ENCODE peak calls at places on chromosomes 11 and 22, in seven cellular contexts. B is brain microvascular endothelial cell; H is neural crest cell; F is activated gamma-delta T cell treated with anti-CD3 and anti-CD28 coated beads, Interleukin-2, amount 50 U/mL, for 16 hours; G is NCI-H1417; E is endothelial cell; X is SJSA1. Y is an unnamed sample.

GRCh38 chr11:31955838-31956237 is 135.0 kb upstream of the RCN1 start:
- DNase-seq in B (no peak), H (no peak), F (no peak), G (no peak), E (no peak), X (no peak), Y (no peak)

GRCh38 chr22:25759825-25760231 is 17.8 kb downstream of the MYO18B start:
- DNase-seq in B (peak; percentile 96), H (no peak), F (no peak), G (no peak), E (no peak), X (peak; percentile 89), Y (no peak)

GRCh38 chr11:19979519-19979845 is 180.8 kb downstream of the DBX1 start:
- DNase-seq in B (no peak), H (no peak), F (no peak), G (no peak), E (no peak), X (no peak), Y (no peak)

GRCh38 chr22:34808618-34809017 is 257.3 kb upstream of the ISX start:
- DNase-seq in B (no peak), H (no peak), F (no peak), G (no peak), E (no peak), X (no peak), Y (no peak)

GRCh38 chr22:40533712-40534378 is 102.7 kb downstream of the MRTFA start:
- DNase-seq in B (peak; percentile 69), H (no peak), F (peak; percentile 27), G (no peak), E (no peak), X (no peak), Y (no peak)

GRCh38 chr22:44098021-44098739 is 74.1 kb downstream of the PARVB start:
- DNase-seq in B (no peak), H (no peak), F (no peak), G (no peak), E (no peak), X (no peak), Y (no peak)

GRCh38 chr11:12508151-12508740 is 130.9 kb downstream of the PARVA start:
- DNase-seq in B (peak; percentile 35), H (no peak), F (no peak), G (no peak), E (no peak), X (no peak), Y (no peak)

GRCh38 chr11:68992743-68993255 is 12.0 kb upstream of the MRGPRD start:
- DNase-seq in B (no peak), H (no peak), F (no peak), G (no peak), E (no peak), X (peak; percentile 49), Y (no peak)

GRCh38 chr22:46036558-46037408 is 59.8 kb upstream of the WNT7B start:
- DNase-seq in B (no peak), H (no peak), F (no peak), G (no peak), E (no peak), X (no peak), Y (peak; percentile 76)

GRCh38 chr11:111001986-111002616 is 243.4 kb upstream of the POU2AF2 start:
- DNase-seq in B (peak; percentile 59), H (no peak), F (no peak), G (no peak), E (no peak), X (no peak), Y (no peak)

GRCh38 chr22:19817561-19818263 is 37.0 kb downstream of the GNB1L start:
- DNase-seq in B (no peak), H (no peak), F (no peak), G (peak; percentile 17), E (no peak), X (no peak), Y (no peak)

GRCh38 chr11:116835791-116836647 is 1.4 kb downstream of the APOA1 start:
- DNase-seq in B (peak; percentile 89), H (peak; percentile 74), F (peak; percentile 51), G (peak; percentile 98), E (peak; percentile 72), X (peak; percentile 87), Y (peak; percentile 91)

GRCh38 chr22:24523873-24524272 is 28.7 kb downstream of the UPB1 start:
- DNase-seq in B (peak; percentile 73), H (no peak), F (no peak), G (no peak), E (no peak), X (no peak), Y (peak; percentile 62)

GRCh38 chr22:49326558-49326957 is 501.1 kb downstream of the BRD1 start:
- DNase-seq in B (no peak), H (no peak), F (no peak), G (no peak), E (no peak), X (peak; percentile 16), Y (no peak)

GRCh38 chr11:113147249-113147648 is 167.1 kb upstream of the TTC12 start:
- DNase-seq in B (no peak), H (peak; percentile 20), F (no peak), G (peak; percentile 87), E (no peak), X (no peak), Y (peak; percentile 74)

GRCh38 chr22:49514656-49515055 is 313.0 kb downstream of the BRD1 start:
- DNase-seq in B (no peak), H (no peak), F (no peak), G (no peak), E (no peak), X (no peak), Y (no peak)

GRCh38 chr22:30695351-30695762 is 683 bp downstream of the OSBP2 start:
- DNase-seq in B (no peak), H (no peak), F (no peak), G (no peak), E (no peak), X (no peak), Y (no peak)

GRCh38 chr11:15551897-15552851 is 437.5 kb downstream of the INSC start:
- DNase-seq in B (no peak), H (no peak), F (no peak), G (no peak), E (no peak), X (no peak), Y (no peak)

GRCh38 chr22:17712441-17712840 is 61.8 kb downstream of the BID start:
- DNase-seq in B (no peak), H (no peak), F (no peak), G (no peak), E (no peak), X (no peak), Y (no peak)

GRCh38 chr11:94658386-94658785 is 91.2 kb downstream of the PIWIL4 start:
- DNase-seq in B (no peak), H (no peak), F (no peak), G (no peak), E (no peak), X (no peak), Y (no peak)

GRCh38 chr11:76709259-76709658 is 38.7 kb upstream of the LRRC32 start:
- DNase-seq in B (no peak), H (no peak), F (no peak), G (no peak), E (no peak), X (no peak), Y (no peak)

GRCh38 chr11:122157540-122158173 is 41.6 kb upstream of the BLID start:
- DNase-seq in B (no peak), H (no peak), F (no peak), G (no peak), E (no peak), X (no peak), Y (no peak)

GRCh38 chr11:128616158-128616557 is 28.8 kb upstream of the ETS1 start:
- DNase-seq in B (no peak), H (no peak), F (no peak), G (no peak), E (peak; percentile 44), X (no peak), Y (peak; percentile 81)

GRCh38 chr11:129814244-129814992 is 1.2 kb upstream of the TMEM45B start:
- DNase-seq in B (no peak), H (no peak), F (peak; percentile 17), G (no peak), E (no peak), X (no peak), Y (peak; percentile 68)

GRCh38 chr22:17390087-17390486 is 20.8 kb downstream of the CECR2 start:
- DNase-seq in B (no peak), H (no peak), F (no peak), G (no peak), E (no peak), X (no peak), Y (no peak)

GRCh38 chr11:2518112-2518982 is 73.5 kb downstream of the KCNQ1 start:
- DNase-seq in B (no peak), H (no peak), F (no peak), G (no peak), E (peak; percentile 2), X (peak; percentile 35), Y (peak; percentile 1)

GRCh38 chr11:22539851-22540376 is 85.7 kb downstream of the FANCF start:
- DNase-seq in B (peak; percentile 27), H (no peak), F (no peak), G (peak; percentile 29), E (no peak), X (no peak), Y (no peak)

GRCh38 chr11:7787239-7787638 is 9.5 kb downstream of the OR5P2 start:
- DNase-seq in B (no peak), H (no peak), F (no peak), G (no peak), E (no peak), X (no peak), Y (no peak)

GRCh38 chr11:116879789-116880402 is 42.5 kb upstream of the APOA1 start:
- DNase-seq in B (peak; percentile 67), H (no peak), F (no peak), G (peak; percentile 31), E (peak; percentile 14), X (no peak), Y (no peak)

GRCh38 chr11:44986315-44986714 is 35.6 kb upstream of the TP53I11 start:
- DNase-seq in B (no peak), H (no peak), F (no peak), G (no peak), E (no peak), X (peak; percentile 39), Y (no peak)

Y was measured in BE2C.